ENCODE peak calls at places on chromosomes 11 and 22, in ten cellular contexts. I is GDM1; X is PC-9; G is RWPE1; U is central memory CD4-positive, alpha-beta T cell; Z is SW480; M is left lung; Y is DMS153; R is upper lobe of right lung; T is left colon. K is an unnamed sample.

GRCh38 chr11:35207471-35208403 is 68.8 kb downstream of the CD44 start:
- DNase-seq in I (no peak), X (no peak), G (no peak), U (no peak), Z (no peak), M (no peak), Y (no peak), R (no peak), T (no peak), K (no peak)

GRCh38 chr22:39173787-39174497 is 21.5 kb upstream of the CBX7 start:
- DNase-seq in I (no peak), X (no peak), G (no peak), U (peak), Z (no peak), M (no peak), Y (no peak), R (no peak), T (no peak), K (no peak)

GRCh38 chr11:121534131-121535093 is 81.6 kb upstream of the SORL1-AS1 start:
- DNase-seq in I (no peak), X (no peak), G (no peak), U (no peak), Z (no peak), M (no peak), Y (peak), R (no peak), T (no peak), K (no peak)

GRCh38 chr11:118001494-118001971 is 15.3 kb downstream of the IL10RA start:
- DNase-seq in I (no peak), X (no peak), G (no peak), U (peak), Z (no peak), M (no peak), Y (no peak), R (no peak), T (no peak), K (no peak)

GRCh38 chr11:68724293-68724692 is 27.0 kb downstream of the TESMIN start:
- DNase-seq in I (no peak), X (no peak), G (no peak), U (no peak), Z (peak), M (no peak), Y (no peak), R (no peak), T (no peak), K (no peak)

GRCh38 chr11:73262851-73263495 is 9.2 kb upstream of the P2RY6 start:
- DNase-seq in I (no peak), X (peak), G (no peak), U (no peak), Z (no peak), M (no peak), Y (no peak), R (no peak), T (no peak), K (no peak)

GRCh38 chr11:57614234-57614772 is 16.8 kb downstream of the SERPING1 start:
- DNase-seq in I (no peak), X (no peak), G (no peak), U (no peak), Z (no peak), M (no peak), Y (no peak), R (no peak), T (no peak), K (no peak)

GRCh38 chr11:105579111-105579510 is 30.8 kb upstream of the GRIA4 start:
- DNase-seq in I (no peak), X (no peak), G (no peak), U (no peak), Z (no peak), M (no peak), Y (no peak), R (no peak), T (no peak), K (no peak)

GRCh38 chr22:40128989-40129388 is 48.7 kb upstream of the TNRC6B start:
- DNase-seq in I (no peak), X (no peak), G (no peak), U (no peak), Z (no peak), M (no peak), Y (no peak), R (no peak), T (no peak), K (no peak)

GRCh38 chr11:57484141-57484710 is 23.9 kb downstream of the RTN4RL2 start:
- DNase-seq in I (peak), X (no peak), G (no peak), U (no peak), Z (no peak), M (peak), Y (no peak), R (no peak), T (no peak), K (no peak)

GRCh38 chr11:79007811-79008294 is 433.0 kb downstream of the TENM4 start:
- DNase-seq in I (no peak), X (no peak), G (no peak), U (no peak), Z (no peak), M (no peak), Y (no peak), R (no peak), T (no peak), K (no peak)

GRCh38 chr11:45181595-45182550 is 35.4 kb downstream of the PRDM11 start:
- DNase-seq in I (no peak), X (no peak), G (no peak), U (no peak), Z (no peak), M (no peak), Y (no peak), R (no peak), T (no peak), K (no peak)

GRCh38 chr11:34313099-34313517 is 44.7 kb downstream of the ABTB2 start:
- DNase-seq in I (no peak), X (no peak), G (no peak), U (peak), Z (no peak), M (no peak), Y (no peak), R (no peak), T (no peak), K (no peak)